ENCODE peak calls at places on chromosome 9, in five cellular contexts. V is endothelial cell of umbilical vein, L is upper lobe of left lung, K is gastrocnemius medialis, Q is body of pancreas. H is an unnamed sample.

GRCh38 chr9:95425910-95426551 is 90.7 kb downstream of the PTCH1 start:
- DNase-seq in V (no peak), L (no peak), K (no peak), Q (peak; percentile 59), H (no peak)

GRCh38 chr9:94181782-94182181 is 77.3 kb upstream of the ZNF169 start:
- DNase-seq in V (peak; percentile 33), L (no peak), K (no peak), Q (no peak), H (no peak)

GRCh38 chr9:130668196-130668595 is 3.8 kb downstream of the PRDM12 start:
- DNase-seq in V (no peak), L (no peak), K (no peak), Q (no peak), H (no peak)

GRCh38 chr9:136136526-136136925 is 17.9 kb upstream of the TMEM250 start:
- DNase-seq in V (no peak), L (no peak), K (no peak), Q (no peak), H (no peak)

GRCh38 chr9:108386859-108387384 is 468.9 kb downstream of the ACTL7B start:
- DNase-seq in V (no peak), L (no peak), K (no peak), Q (no peak), H (no peak)

GRCh38 chr9:137973829-137974416 is 96.3 kb downstream of the CACNA1B start:
- DNase-seq in V (no peak), L (peak; percentile 9), K (no peak), Q (no peak), H (peak; percentile 33)

GRCh38 chr9:121294181-121294743 is 26.3 kb downstream of the GSN start:
- DNase-seq in V (no peak), L (no peak), K (peak; percentile 68), Q (no peak), H (no peak)

GRCh38 chr9:76266649-76267627 is 127.3 kb downstream of the RFK start:
- DNase-seq in V (no peak), L (no peak), K (no peak), Q (no peak), H (no peak)

GRCh38 chr9:5838884-5839571 is 6.1 kb upstream of the ERMP1 start:
- DNase-seq in V (peak; percentile 55), L (peak; percentile 62), K (peak; percentile 61), Q (peak; percentile 72), H (no peak)

GRCh38 chr9:131650254-131650653 is 89.6 kb downstream of the RAPGEF1 start:
- DNase-seq in V (no peak), L (peak; percentile 76), K (peak; percentile 99), Q (no peak), H (no peak)

GRCh38 chr9:21432640-21433425 is 7.4 kb upstream of the IFNA1 start:
- DNase-seq in V (no peak), L (no peak), K (no peak), Q (no peak), H (no peak)

GRCh38 chr9:129687391-129687790 is 21.9 kb downstream of the PRRX2 start:
- DNase-seq in V (no peak), L (no peak), K (no peak), Q (no peak), H (no peak)

GRCh38 chr9:115595951-115596742 is 478.2 kb upstream of the TNC start:
- DNase-seq in V (no peak), L (no peak), K (no peak), Q (no peak), H (no peak)

GRCh38 chr9:131484051-131484445 is 18.7 kb upstream of the POMT1 start:
- DNase-seq in V (no peak), L (no peak), K (no peak), Q (no peak), H (peak; percentile 17)

GRCh38 chr9:107733530-107733907 is 243.9 kb upstream of the KLF4 start:
- DNase-seq in V (peak; percentile 45), L (peak; percentile 50), K (peak; percentile 91), Q (peak; percentile 23), H (no peak)

GRCh38 chr9:99059074-99059894 is 45.6 kb upstream of the TGFBR1 start:
- DNase-seq in V (no peak), L (peak; percentile 69), K (peak; percentile 61), Q (no peak), H (peak; percentile 83)

GRCh38 chr9:38083858-38084555 is 15.0 kb upstream of the SHB start:
- DNase-seq in V (no peak), L (no peak), K (no peak), Q (no peak), H (peak; percentile 45)

GRCh38 chr9:91119679-91120078 is 242.0 kb downstream of the AUH start:
- DNase-seq in V (no peak), L (no peak), K (no peak), Q (no peak), H (no peak)

GRCh38 chr9:134553061-134553891 is 88.3 kb upstream of the COL5A1 start:
- DNase-seq in V (no peak), L (no peak), K (no peak), Q (no peak), H (peak; percentile 49)

GRCh38 chr9:91028166-91028827 is 226.7 kb downstream of the SYK start:
- DNase-seq in V (no peak), L (no peak), K (no peak), Q (no peak), H (no peak)

GRCh38 chr9:8760000-8760767 is 960.6 kb upstream of the DMAC1 start:
- DNase-seq in V (no peak), L (no peak), K (no peak), Q (no peak), H (no peak)

GRCh38 chr9:114446672-114447450 is 58.4 kb downstream of the WHRN start:
- DNase-seq in V (no peak), L (no peak), K (no peak), Q (no peak), H (no peak)

DNA sequence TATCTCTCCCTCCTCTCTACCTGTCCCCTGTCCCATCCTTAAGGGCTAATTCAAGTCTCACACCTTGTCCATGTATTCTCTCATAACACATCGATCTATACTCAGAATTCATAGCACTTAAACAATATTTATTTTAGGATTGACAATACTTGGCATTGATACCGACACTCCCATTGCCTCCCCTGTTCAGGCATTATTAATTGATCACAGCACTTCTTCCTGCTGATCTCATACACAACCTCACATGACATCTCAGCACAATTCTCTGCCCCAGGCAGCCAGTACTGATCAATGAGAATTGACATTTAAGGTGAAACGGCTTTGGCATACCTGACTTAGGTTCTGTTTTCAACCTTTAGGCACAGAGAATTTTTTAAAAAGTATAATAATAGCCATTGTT is 582.4 kb upstream of the BRINP1 start:
- DNase-seq in V (no peak), L (no peak), K (no peak), Q (no peak), H (no peak)
- H3K4me3 ChIP-seq in V (no peak overlapping the region), L (no peak overlapping the region), K (no peak overlapping the region), Q (no peak overlapping the region), H (no peak overlapping the region)

GRCh38 chr9:14692536-14692917 is 705 bp downstream of the ZDHHC21 start:
- DNase-seq in V (peak; percentile 49), L (no peak), K (no peak), Q (no peak), H (no peak)
- TF ChIP-seq POLR2A in V (no peak), L (no peak), K (no peak), Q (no peak), H (no peak)

GRCh38 chr9:97990259-97990658 is 7.1 kb downstream of the ANP32B start:
- DNase-seq in V (peak; percentile 40), L (no peak), K (no peak), Q (no peak), H (no peak)
- H3K4me1 ChIP-seq in V (peaks cover 23% of the 10 kb centered on the region), L (peaks cover 64% of the 10 kb centered on the region), K (peaks cover 63% of the 10 kb centered on the region), Q (peaks cover 43% of the 10 kb centered on the region), H (peaks cover 99% of the 10 kb centered on the region)

DNA sequence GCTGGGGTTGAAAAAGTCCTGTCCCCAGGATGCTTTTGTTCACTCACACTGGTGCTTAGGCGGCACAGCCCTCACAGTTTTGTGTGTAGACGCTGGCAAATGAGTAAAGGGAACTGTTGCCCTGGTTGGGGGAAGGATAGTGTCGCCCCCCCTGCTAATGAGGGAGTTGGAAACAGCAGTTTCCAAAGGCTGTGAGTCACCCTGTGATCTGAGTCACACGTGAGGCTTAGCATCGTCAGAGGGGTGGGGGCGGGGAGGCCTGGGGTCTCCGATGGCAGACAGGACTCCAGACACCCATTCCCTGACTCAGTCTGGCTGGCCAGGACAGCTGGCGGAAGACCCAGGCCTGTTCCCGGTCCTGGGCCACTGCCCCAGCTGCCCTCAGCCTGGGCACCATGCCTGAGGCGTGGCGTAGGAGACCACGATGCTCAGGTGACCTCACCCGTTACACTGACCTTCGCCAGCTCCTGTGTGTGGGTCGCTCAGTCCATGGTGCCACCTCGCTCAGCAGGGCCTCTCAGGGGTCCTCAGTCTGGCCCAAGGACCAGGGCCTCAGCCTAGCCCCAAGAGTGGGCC is 2.9 kb downstream of the DNAJB5 start:
- DNase-seq in V (peak; percentile 85), L (no peak), K (peak; percentile 98), Q (no peak), H (peak; percentile 71)
- H3K4me3 ChIP-seq in V (no peak overlapping the region), L (no peak overlapping the region), K (peak overlapping the region; percentile 87), Q (no peak overlapping the region), H (no peak overlapping the region)

GRCh38 chr9:13002740-13003139 is 227.9 kb downstream of the LURAP1L start:
- DNase-seq in V (no peak), L (no peak), K (no peak), Q (no peak), H (no peak)
- TF ChIP-seq POLR2A in V (no peak), L (no peak), K (no peak), Q (no peak), H (no peak)

DNA sequence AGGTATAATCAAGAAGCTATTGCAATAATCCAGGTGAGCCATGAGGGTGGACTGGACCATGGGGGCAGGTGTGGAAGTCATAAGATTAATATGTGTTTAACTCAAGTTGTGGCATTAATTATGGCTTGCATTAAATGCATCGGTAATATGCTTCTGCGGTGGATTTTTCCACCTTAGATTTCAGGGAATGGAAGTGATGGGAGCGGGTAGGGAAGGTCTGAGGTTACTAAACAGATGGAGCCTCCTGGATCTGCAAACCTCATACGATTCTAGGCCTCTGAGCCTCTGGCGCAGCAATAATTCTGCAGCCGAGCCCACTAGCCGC is 286 bp upstream of the ZNF483 start:
- DNase-seq in V (no peak), L (no peak), K (no peak), Q (no peak), H (no peak)
- H3K4me1 ChIP-seq in V (peaks cover 6% of the 10 kb centered on the region), L (peaks cover 16% of the 10 kb centered on the region), K (no peaks in the 10 kb centered on the region), Q (peaks cover 12% of the 10 kb centered on the region), H (peaks cover 16% of the 10 kb centered on the region)

GRCh38 chr9:87195306-87195705 is 248.0 kb upstream of the GAS1 start:
- DNase-seq in V (no peak), L (no peak), K (no peak), Q (no peak), H (no peak)
- H3K4me3 ChIP-seq in V (no peak overlapping the region), L (no peak overlapping the region), K (no peak overlapping the region), Q (no peak overlapping the region), H (no peak overlapping the region)

GRCh38 chr9:93126151-93126781 is 7.8 kb downstream of the NINJ1 start:
- DNase-seq in V (no peak), L (no peak), K (peak; percentile 14), Q (no peak), H (peak; percentile 80)
- TF ChIP-seq POLR2A in V (no peak), L (no peak), K (no peak), Q (no peak), H (no peak)

H was measured in spleen.